ENCODE peak calls at places on chromosomes 13 and 19, in five cellular contexts. N is psoas muscle, F is left ventricle myocardium inferior, Y is mammary epithelial cell, P is thoracic aorta. B is an unnamed sample.

GRCh38 chr19:11088508-11089253 is 582 bp upstream of the LDLR start:
- DNase-seq in P (no peak), F (no peak), N (no peak), Y (no peak), B (peak)

GRCh38 chr19:12346896-12347295 is 13.5 kb upstream of the ZNF563 start:
- DNase-seq in F (no peak), P (no peak), N (no peak), Y (no peak), B (no peak)

GRCh38 chr13:21934309-21934708 is 263.4 kb downstream of the FGF9 start:
- DNase-seq in Y (no peak), N (no peak), P (no peak), F (no peak), B (no peak)

GRCh38 chr19:5718032-5718578 is 1.8 kb downstream of the LONP1 start:
- DNase-seq in Y (peak), N (no peak), F (no peak), P (no peak), B (no peak)

GRCh38 chr13:97743946-97744345 is 209.5 kb upstream of the IPO5 start:
- DNase-seq in Y (no peak), F (no peak), N (no peak), P (no peak), B (no peak)

GRCh38 chr13:71879129-71879535 is 12.1 kb upstream of the DACH1 start:
- DNase-seq in F (no peak), N (no peak), Y (peak), P (no peak), B (no peak)

GRCh38 chr19:45509692-45510015 is 2.4 kb downstream of the VASP start:
- DNase-seq in P (no peak), N (no peak), Y (no peak), F (no peak), B (no peak)

GRCh38 chr19:8209111-8209964 is at the start of gene CERS4:
- DNase-seq in F (peak), Y (no peak), P (no peak), N (peak), B (peak)

GRCh38 chr13:24276310-24276709 is 33.1 kb upstream of the C1QTNF9 start:
- DNase-seq in Y (no peak), F (no peak), N (no peak), P (no peak), B (no peak)

GRCh38 chr19:36488816-36489138 is 584 bp downstream of the ZNF566 start:
- DNase-seq in Y (no peak), F (no peak), P (no peak), N (no peak), B (no peak)

GRCh38 chr19:36489139-36489919 is at the start of gene ZNF566:
- DNase-seq in P (peak), Y (peak), F (peak), N (peak), B (peak)

GRCh38 chr19:36489920-36490415 is 607 bp upstream of the ZNF566 start:
- DNase-seq in Y (no peak), N (peak), P (peak), F (peak), B (no peak)

GRCh38 chr19:36483653-36484052 is 5.7 kb downstream of the ZNF566 start:
- DNase-seq in P (no peak), F (no peak), N (no peak), Y (no peak), B (no peak)

GRCh38 chr19:36488118-36488815 is 1.1 kb downstream of the ZNF566 start:
- DNase-seq in F (no peak), N (no peak), Y (no peak), P (no peak), B (no peak)
- H3K27ac ChIP-seq in F (peak), N (peak), Y (peak), P (no peak), B (no peak)

GRCh38 chr19:9494096-9494495 is 4.3 kb downstream of the ZNF560 start:
- DNase-seq in P (no peak), Y (no peak), N (no peak), F (no peak), B (no peak)

GRCh38 chr19:9500796-9501195 is 2.4 kb upstream of the ZNF560 start:
- DNase-seq in F (no peak), N (no peak), Y (no peak), P (no peak), B (no peak)

GRCh38 chr19:9498183-9498902 is at the start of gene ZNF560:
- DNase-seq in N (no peak), P (no peak), F (no peak), Y (peak), B (no peak)
- TF ChIP-seq CTCF in N (no peak), P (no peak), F (no peak), Y (no peak), B (no peak)

GRCh38 chr19:3406571-3407111 is 40.3 kb downstream of the NFIC start:
- DNase-seq in N (peak), F (no peak), Y (no peak), P (no peak), B (peak)

GRCh38 chr19:3408996-3409345 is 42.6 kb downstream of the NFIC start:
- DNase-seq in F (no peak), N (peak), P (no peak), Y (no peak), B (no peak)

GRCh38 chr19:3405261-3405653 is 38.9 kb downstream of the NFIC start:
- DNase-seq in P (no peak), N (no peak), F (no peak), Y (no peak), B (no peak)

GRCh38 chr19:3409346-3410064 is 43.1 kb downstream of the NFIC start:
- DNase-seq in Y (no peak), P (no peak), F (peak), N (peak), B (no peak)

GRCh38 chr19:3407556-3408516 is 41.5 kb downstream of the NFIC start:
- DNase-seq in Y (no peak), F (peak), P (no peak), N (peak), B (peak)
- H3K27ac ChIP-seq in Y (no peak), F (peak), P (peak), N (peak), B (peak)

DNA sequence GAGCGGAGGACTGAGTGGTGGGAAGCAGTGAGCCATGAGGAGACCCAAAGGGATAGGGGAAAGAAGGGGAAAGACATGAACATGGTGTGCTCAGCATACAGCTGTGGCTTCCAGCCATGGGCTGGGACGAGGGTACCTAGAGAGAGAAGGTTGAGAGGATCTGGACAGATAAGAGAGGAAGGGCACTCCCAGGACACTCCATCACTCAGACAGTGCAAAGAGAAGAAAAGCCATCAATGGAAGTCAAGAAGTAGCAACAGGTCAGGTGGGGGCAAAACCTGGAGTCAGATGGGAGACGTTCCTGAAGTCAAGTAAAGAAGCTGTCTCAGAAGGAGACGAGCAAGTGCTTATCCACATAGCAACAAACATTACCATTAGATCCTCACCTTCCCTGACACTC is 40.2 kb upstream of the UBAC2 start:
- DNase-seq in F (no peak), P (no peak), N (no peak), Y (no peak), B (no peak)
- TF ChIP-seq CTCF in F (no peak), P (no peak), N (no peak), Y (no peak), B (no peak)

GRCh38 chr13:112522578-112522977 is 65.4 kb downstream of the TUBGCP3 start:
- DNase-seq in P (no peak), F (no peak), Y (peak), N (no peak), B (no peak)
- H3K27ac ChIP-seq in P (no peak), F (no peak), Y (no peak), N (no peak), B (no peak)

DNA sequence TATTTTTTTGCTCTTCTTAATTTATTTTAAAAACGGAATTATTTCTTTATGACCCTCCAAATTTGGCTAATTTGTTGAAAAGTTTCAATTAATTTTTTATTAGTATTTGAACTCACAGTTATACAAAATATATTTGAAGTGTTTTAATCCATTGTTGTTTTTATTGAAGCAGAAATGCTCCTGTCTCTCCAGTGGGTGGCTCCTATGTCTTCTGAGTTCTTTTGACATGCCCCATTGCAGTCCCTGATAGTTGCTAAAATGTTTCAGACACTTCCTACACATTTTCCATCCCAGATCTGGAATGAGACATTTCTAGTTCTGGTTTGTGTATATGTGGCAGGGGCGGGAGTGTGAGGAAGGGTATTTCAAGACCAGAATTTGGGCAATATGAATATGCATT is 579.4 kb upstream of the PRR20A start:
- DNase-seq in N (no peak), F (no peak), Y (no peak), P (no peak), B (no peak)
- TF ChIP-seq CTCF in N (no peak), F (no peak), Y (no peak), P (no peak), B (no peak)

GRCh38 chr19:47644743-47645499 is 36.0 kb downstream of the BICRA start:
- DNase-seq in F (no peak), P (no peak), N (peak), Y (no peak), B (no peak)
- H3K27ac ChIP-seq in F (peak), P (no peak), N (peak), Y (no peak), B (no peak)

DNA sequence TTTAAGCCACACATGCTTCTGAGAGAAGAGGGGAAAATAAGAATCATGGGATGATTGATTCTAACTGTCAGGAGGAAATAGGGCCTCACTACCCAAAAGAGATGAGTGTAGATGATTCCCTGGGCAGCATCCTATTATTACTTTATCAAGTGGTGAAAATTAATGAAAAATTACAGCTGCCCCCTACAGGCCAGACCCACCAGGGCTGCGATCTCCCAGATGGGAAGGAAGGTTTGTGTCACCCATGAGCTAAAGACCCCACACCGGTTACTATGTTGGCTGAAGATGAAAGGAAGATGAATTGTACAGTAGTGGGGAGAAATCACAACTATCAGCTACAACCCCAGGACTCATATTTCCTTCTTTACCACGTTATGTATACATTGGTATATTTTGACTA is 49.5 kb downstream of the RFC3 start:
- DNase-seq in Y (no peak), N (no peak), F (no peak), P (no peak), B (no peak)
- TF ChIP-seq CTCF in Y (no peak), N (no peak), F (peak), P (no peak), B (no peak)

GRCh38 chr13:89862691-89863036 is 1484.8 kb upstream of the MIR17HG start:
- DNase-seq in P (no peak), N (no peak), F (no peak), Y (peak), B (no peak)
- H3K27ac ChIP-seq in P (no peak), N (no peak), F (no peak), Y (peak), B (no peak)

B was measured in ovary.